ENCODE peak calls at places on chromosome 5, in eight cellular contexts. R is A549, Z is fibroblast of pulmonary artery, T is left ventricle myocardium inferior, J is kidney epithelial cell, Q is MM.1S, V is lower lobe of right lung, C is HL-60. H is an unnamed sample.

GRCh38 chr5:68279960-68280359 is 64.4 kb downstream of the PIK3R1 start:
- DNase-seq in R (no peak), Z (no peak), T (no peak), J (no peak), Q (no peak), V (no peak), C (no peak), H (no peak)

GRCh38 chr5:157612071-157612476 is 36.5 kb upstream of the ADAM19 start:
- DNase-seq in R (no peak), Z (no peak), T (no peak), J (no peak), Q (no peak), V (no peak), C (no peak), H (no peak)

GRCh38 chr5:154086641-154087040 is 47.9 kb downstream of the MFAP3 start:
- DNase-seq in R (no peak), Z (no peak), T (peak), J (no peak), Q (peak), V (no peak), C (no peak), H (peak)

GRCh38 chr5:158058208-158058607 is 199.3 kb upstream of the CLINT1 start:
- DNase-seq in R (no peak), Z (no peak), T (no peak), J (no peak), Q (no peak), V (no peak), C (no peak), H (no peak)

GRCh38 chr5:151906246-151906645 is 18.4 kb downstream of the GLRA1 start:
- DNase-seq in R (no peak), Z (no peak), T (no peak), J (no peak), Q (no peak), V (no peak), C (no peak), H (no peak)

GRCh38 chr5:41413067-41413466 is 97.3 kb downstream of the PLCXD3 start:
- DNase-seq in R (no peak), Z (no peak), T (no peak), J (no peak), Q (no peak), V (no peak), C (no peak), H (no peak)

GRCh38 chr5:116320486-116320885 is 235.7 kb downstream of the COMMD10 start:
- DNase-seq in R (no peak), Z (peak), T (no peak), J (no peak), Q (no peak), V (no peak), C (no peak), H (no peak)

GRCh38 chr5:161165998-161166660 is 314.1 kb upstream of the ATP10B start:
- DNase-seq in R (no peak), Z (no peak), T (no peak), J (no peak), Q (no peak), V (no peak), C (no peak), H (no peak)

GRCh38 chr5:136799806-136800372 is 434.5 kb upstream of the TRPC7 start:
- DNase-seq in R (no peak), Z (no peak), T (no peak), J (no peak), Q (no peak), V (no peak), C (no peak), H (no peak)

GRCh38 chr5:84248013-84248412 is 136.7 kb downstream of the EDIL3 start:
- DNase-seq in R (no peak), Z (no peak), T (no peak), J (no peak), Q (no peak), V (no peak), C (no peak), H (no peak)

GRCh38 chr5:10984021-10984420 is 223.0 kb upstream of the DAP start:
- DNase-seq in R (no peak), Z (no peak), T (no peak), J (no peak), Q (no peak), V (no peak), C (no peak), H (no peak)

GRCh38 chr5:40227927-40228326 is 451.8 kb upstream of the PTGER4 start:
- DNase-seq in R (no peak), Z (no peak), T (no peak), J (no peak), Q (no peak), V (no peak), C (no peak), H (peak)

GRCh38 chr5:174798411-174798930 is 74.1 kb downstream of the MSX2 start:
- DNase-seq in R (no peak), Z (no peak), T (no peak), J (no peak), Q (no peak), V (no peak), C (no peak), H (peak)

GRCh38 chr5:34409376-34409775 is 246.8 kb upstream of the RAI14 start:
- DNase-seq in R (no peak), Z (no peak), T (no peak), J (no peak), Q (no peak), V (no peak), C (no peak), H (no peak)

GRCh38 chr5:2200261-2200965 is 317.7 kb upstream of the IRX4 start:
- DNase-seq in R (no peak), Z (no peak), T (no peak), J (no peak), Q (no peak), V (no peak), C (no peak), H (no peak)

DNA sequence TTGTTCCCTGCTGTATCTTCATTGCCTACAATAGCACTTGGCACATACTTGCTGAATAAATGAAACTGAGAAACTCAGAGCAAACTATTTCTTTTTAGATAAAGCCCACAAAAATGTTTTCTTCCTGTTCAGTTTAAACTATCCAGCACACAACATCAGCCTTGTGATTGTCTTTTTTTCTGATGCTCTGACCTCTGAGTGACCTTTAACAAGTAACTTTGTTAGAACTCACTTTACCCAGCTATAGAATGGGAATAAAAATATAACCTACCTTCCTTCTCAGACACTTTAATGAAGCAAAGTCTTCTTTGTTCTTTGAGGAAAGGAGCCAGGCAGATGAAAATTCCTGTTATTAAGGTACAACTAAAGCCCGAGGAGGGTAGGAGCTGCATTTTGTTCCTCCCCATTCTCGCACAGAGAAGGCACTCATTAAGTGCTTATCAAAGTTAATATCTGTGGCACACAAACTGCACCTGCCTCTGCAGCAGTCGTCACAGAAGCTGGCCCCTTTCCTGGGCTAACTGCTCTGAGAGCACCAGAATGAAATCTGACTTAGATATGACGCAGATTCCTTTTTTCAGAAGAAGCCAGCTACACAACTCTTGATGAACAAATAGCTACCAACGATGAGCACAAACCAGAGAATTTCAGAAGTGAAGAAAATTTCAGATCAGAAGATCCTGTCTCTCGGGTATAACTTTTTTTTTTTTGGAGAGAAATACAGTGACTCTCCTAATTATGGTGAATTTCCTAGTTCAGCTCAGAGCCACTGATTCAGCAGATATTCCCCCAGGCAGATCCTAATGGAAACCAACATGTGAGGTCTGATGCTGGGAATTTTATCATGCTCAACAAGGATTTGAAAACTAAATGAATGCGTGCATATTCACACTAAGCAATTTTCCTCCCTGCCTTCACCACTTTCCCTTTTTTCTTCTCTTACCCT is 31.0 kb upstream of the NR3C1 start:
- DNase-seq in R (no peak), Z (no peak), T (no peak), J (no peak), Q (peak), V (no peak), C (no peak), H (no peak)
- H3K4me3 ChIP-seq in R (no peak), Z (no peak), T (peak), J (no peak), Q (peak), V (peak), C (no peak), H (no peak)

GRCh38 chr5:150296496-150296895 is 6.2 kb downstream of the ARSI start:
- DNase-seq in R (no peak), Z (no peak), T (no peak), J (no peak), Q (no peak), V (no peak), C (no peak), H (no peak)

GRCh38 chr5:150295172-150295611 is 5.6 kb upstream of the CAMK2A start:
- DNase-seq in R (no peak), Z (peak), T (no peak), J (peak), Q (no peak), V (peak), C (no peak), H (no peak)

GRCh38 chr5:150295741-150296486 is 6.3 kb upstream of the CAMK2A start:
- DNase-seq in R (no peak), Z (no peak), T (no peak), J (no peak), Q (no peak), V (no peak), C (no peak), H (no peak)

GRCh38 chr5:150293091-150293941 is 3.7 kb upstream of the CAMK2A start:
- DNase-seq in R (no peak), Z (no peak), T (no peak), J (no peak), Q (no peak), V (no peak), C (no peak), H (no peak)

GRCh38 chr5:150294551-150295071 is 5.0 kb upstream of the CAMK2A start:
- DNase-seq in R (no peak), Z (no peak), T (no peak), J (no peak), Q (no peak), V (no peak), C (no peak), H (no peak)
- TF ChIP-seq CTCF in R (no peak), Z (no peak), T (no peak), J (no peak), Q (no peak), V (no peak), C (no peak), H (no peak)

DNA sequence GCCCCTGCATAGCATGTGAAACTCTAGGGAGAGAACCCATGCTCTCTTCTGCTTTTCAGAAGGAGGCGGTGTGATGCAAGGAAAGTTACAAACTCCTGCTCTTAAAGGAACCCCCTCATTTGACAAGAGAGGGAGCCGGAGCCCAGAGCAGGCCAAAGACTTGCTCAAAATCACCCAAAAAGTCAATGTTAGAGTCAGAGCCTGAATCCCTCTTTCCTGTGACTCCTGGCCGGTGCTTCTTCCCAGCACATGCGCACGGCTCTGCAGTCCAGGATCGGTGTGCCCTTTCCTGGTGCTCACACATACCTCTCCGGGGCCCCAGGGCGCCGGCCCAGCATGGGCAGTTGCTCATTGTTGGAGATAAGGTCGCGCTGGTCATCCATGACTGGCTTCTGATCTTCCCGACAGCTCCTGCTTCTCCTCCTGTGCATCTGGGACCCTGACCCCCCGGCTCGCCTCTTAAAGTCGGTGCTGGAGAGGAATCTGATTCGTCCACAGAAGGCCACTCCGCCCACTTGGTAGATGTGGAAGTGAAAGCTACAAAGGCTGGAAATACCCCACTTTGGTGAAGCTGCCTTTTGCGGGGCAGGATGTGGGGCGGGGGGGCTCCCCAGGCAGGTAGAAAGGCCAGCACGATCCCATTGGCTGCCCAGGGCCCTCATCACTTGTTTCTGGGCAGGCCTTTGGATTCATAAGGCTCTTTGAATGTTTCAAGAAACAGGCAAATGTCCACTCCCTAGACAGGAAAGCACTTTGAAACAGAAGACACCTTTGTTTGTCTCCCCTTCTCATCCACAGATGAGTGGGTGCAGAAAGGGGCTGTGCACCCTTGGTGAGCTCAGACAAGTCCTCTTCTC is at the start of gene CD74:
- DNase-seq in R (no peak), Z (peak), T (peak), J (peak), Q (peak), V (peak), C (peak), H (no peak)
- H3K4me3 ChIP-seq in R (no peak), Z (no peak), T (peak), J (peak), Q (peak), V (peak), C (peak), H (no peak)

DNA sequence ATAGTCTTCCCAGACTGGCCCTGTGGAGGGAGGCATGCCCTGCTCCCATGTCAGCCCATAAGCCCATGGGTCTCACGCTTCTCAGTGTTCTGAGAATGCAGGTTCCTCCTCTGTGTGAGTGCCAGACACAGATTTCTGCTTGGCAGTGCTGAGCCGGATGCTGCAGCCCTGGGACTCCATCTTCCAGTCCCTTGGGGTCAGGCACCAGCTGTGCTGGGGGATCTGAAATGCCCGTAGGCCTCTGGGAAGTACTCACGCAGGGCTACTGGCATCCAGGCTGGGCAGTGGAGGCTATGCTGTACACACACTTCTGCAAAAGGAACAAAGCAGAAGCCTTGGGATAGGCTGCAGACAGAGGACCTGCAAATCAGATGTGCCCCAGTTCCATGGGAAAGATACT is 1944.6 kb downstream of the EFNA5 start:
- DNase-seq in R (no peak), Z (no peak), T (no peak), J (no peak), Q (no peak), V (no peak), C (no peak), H (no peak)
- TF ChIP-seq CTCF in R (no peak), Z (no peak), T (no peak), J (no peak), Q (no peak), V (no peak), C (no peak), H (no peak)

GRCh38 chr5:56273376-56274005 is 40.4 kb upstream of the ANKRD55 start:
- DNase-seq in R (no peak), Z (no peak), T (no peak), J (no peak), Q (no peak), V (no peak), C (no peak), H (no peak)

GRCh38 chr5:56269216-56269927 is 36.2 kb upstream of the ANKRD55 start:
- DNase-seq in R (peak), Z (peak), T (no peak), J (no peak), Q (peak), V (no peak), C (no peak), H (no peak)

GRCh38 chr5:56270568-56271392 is 37.6 kb upstream of the ANKRD55 start:
- DNase-seq in R (peak), Z (peak), T (peak), J (peak), Q (peak), V (peak), C (peak), H (peak)

GRCh38 chr5:56272765-56273164 is 39.6 kb upstream of the ANKRD55 start:
- DNase-seq in R (no peak), Z (no peak), T (no peak), J (no peak), Q (no peak), V (no peak), C (no peak), H (no peak)

GRCh38 chr5:56270058-56270457 is 36.9 kb upstream of the ANKRD55 start:
- DNase-seq in R (no peak), Z (no peak), T (no peak), J (no peak), Q (peak), V (no peak), C (no peak), H (no peak)
- H3K4me3 ChIP-seq in R (no peak), Z (no peak), T (no peak), J (no peak), Q (peak), V (no peak), C (no peak), H (no peak)

DNA sequence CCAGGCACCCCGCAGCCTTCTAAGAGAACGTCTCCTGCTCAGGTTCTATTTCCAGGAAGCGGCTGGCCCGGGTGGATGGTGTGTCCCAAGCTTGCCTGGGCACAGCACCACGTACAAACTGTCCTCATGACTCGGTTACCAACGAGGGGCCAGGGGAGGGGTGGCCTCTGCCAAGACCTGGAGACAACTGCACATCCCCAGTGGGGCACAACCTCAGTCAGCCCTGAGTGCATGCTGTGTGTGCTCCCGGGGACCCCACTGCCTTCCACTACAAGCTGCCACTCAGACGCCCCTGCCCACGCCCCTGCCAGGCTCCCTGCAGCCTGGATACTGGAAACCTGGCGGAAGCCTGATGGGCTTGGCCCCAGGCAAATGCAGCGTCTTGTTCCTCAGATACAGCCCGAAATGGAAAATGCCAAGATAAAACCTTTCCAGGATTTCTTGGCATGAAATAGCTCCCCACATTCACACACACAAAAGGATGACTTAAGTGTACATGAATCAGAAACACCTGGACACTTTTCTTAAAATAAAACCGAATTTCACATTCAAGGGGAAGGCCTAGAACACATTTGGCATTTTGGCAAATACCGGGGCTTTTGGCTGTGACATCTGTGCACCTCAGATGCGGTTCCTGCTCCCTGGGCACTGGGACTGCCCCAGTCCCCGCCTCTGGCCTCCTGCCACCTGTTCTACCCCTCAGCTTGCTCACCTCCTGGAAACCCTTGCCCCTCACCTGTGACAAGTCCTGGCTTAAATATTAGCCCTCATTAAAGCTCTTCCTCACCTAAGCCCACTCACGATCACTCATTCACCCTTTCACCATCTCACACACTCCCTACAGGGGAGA is 62.5 kb downstream of the COL23A1 start:
- DNase-seq in R (no peak), Z (no peak), T (peak), J (no peak), Q (no peak), V (no peak), C (no peak), H (no peak)
- TF ChIP-seq CTCF in R (no peak), Z (no peak), T (no peak), J (no peak), Q (no peak), V (no peak), C (no peak), H (no peak)

GRCh38 chr5:131281868-131282234 is 18.0 kb downstream of the CDC42SE2 start:
- DNase-seq in R (no peak), Z (no peak), T (no peak), J (no peak), Q (no peak), V (no peak), C (no peak), H (no peak)
- H3K4me3 ChIP-seq in R (peak), Z (no peak), T (no peak), J (no peak), Q (peak), V (no peak), C (no peak), H (no peak)

H was measured in HFF-Myc.